ENCODE peak calls at places on chromosomes 3 and 15, in eight cellular contexts. W, O, G, K, X, N, B and L are unnamed samples.

GRCh38 chr3:127750226-127751031 is 71.9 kb downstream of the MGLL start:
- ATAC-seq in W (no peak), O (peak), G (no peak), K (no peak), X (no peak), N (no peak), B (no peak), L (peak)

GRCh38 chr3:12947504-12948369 is 106.4 kb upstream of the RPL32 start:
- ATAC-seq in W (no peak), O (no peak), G (no peak), K (no peak), X (peak), N (peak), B (no peak), L (no peak)

GRCh38 chr3:190041333-190042041 is 79.2 kb downstream of the P3H2 start:
- ATAC-seq in W (no peak), O (no peak), G (no peak), K (no peak), X (no peak), N (no peak), B (no peak), L (no peak)

GRCh38 chr15:52104532-52105004 is 8.0 kb downstream of the BCL2L10 start:
- ATAC-seq in W (no peak), O (no peak), G (peak), K (no peak), X (no peak), N (no peak), B (no peak), L (peak)

GRCh38 chr15:29913528-29914135 is 91.4 kb upstream of the TJP1 start:
- ATAC-seq in W (no peak), O (no peak), G (no peak), K (no peak), X (peak), N (no peak), B (no peak), L (no peak)

GRCh38 chr15:70430029-70430428 is 332.3 kb upstream of the TLE3 start:
- ATAC-seq in W (no peak), O (no peak), G (no peak), K (no peak), X (no peak), N (no peak), B (no peak), L (no peak)

GRCh38 chr3:184619348-184619747 is 57.8 kb downstream of the EPHB3 start:
- ATAC-seq in W (peak), O (no peak), G (peak), K (peak), X (peak), N (peak), B (peak), L (no peak)

GRCh38 chr3:50587373-50587772 is 18.1 kb downstream of the HEMK1 start:
- ATAC-seq in W (no peak), O (no peak), G (no peak), K (no peak), X (peak), N (no peak), B (no peak), L (no peak)

GRCh38 chr3:98824256-98824655 is 61.1 kb downstream of the ST3GAL6 start:
- ATAC-seq in W (no peak), O (no peak), G (no peak), K (no peak), X (no peak), N (no peak), B (no peak), L (no peak)

GRCh38 chr3:24237971-24238767 is 256.5 kb downstream of the THRB start:
- ATAC-seq in W (peak), O (peak), G (peak), K (peak), X (peak), N (peak), B (peak), L (no peak)

GRCh38 chr3:96970211-96970610 is 155.8 kb downstream of the EPHA6 start:
- ATAC-seq in W (no peak), O (no peak), G (no peak), K (no peak), X (no peak), N (no peak), B (no peak), L (no peak)

GRCh38 chr15:65945616-65946015 is 76.3 kb downstream of the RAB11A start:
- ATAC-seq in W (no peak), O (no peak), G (no peak), K (no peak), X (no peak), N (no peak), B (no peak), L (no peak)